ENCODE peak calls at places on chromosomes 6 and 20, in six cellular contexts. U, X, L, I, Z and F are unnamed samples.
A peak's percentile ranks its signal among the peaks of the same experiment; 100 is the strongest.

GRCh38 chr6:5120011-5120410 is 34.9 kb downstream of the PPP1R3G start:
- DNase-seq in U (no peak), X (no peak), L (no peak), I (no peak), Z (no peak), F (no peak)

GRCh38 chr20:11274137-11274536 is 600.3 kb upstream of the JAG1 start:
- DNase-seq in U (no peak), X (no peak), L (peak; percentile 75), I (peak; percentile 94), Z (peak; percentile 32), F (no peak)

GRCh38 chr20:36102306-36102705 is 52.2 kb upstream of the EPB41L1 start:
- DNase-seq in U (no peak), X (no peak), L (no peak), I (no peak), Z (no peak), F (no peak)

GRCh38 chr20:45937765-45938164 is 3.3 kb downstream of the PCIF1 start:
- DNase-seq in U (no peak), X (no peak), L (no peak), I (peak; percentile 16), Z (no peak), F (no peak)

GRCh38 chr6:167968091-167968490 is 29.4 kb upstream of the KIF25 start:
- DNase-seq in U (peak; percentile 22), X (no peak), L (no peak), I (peak; percentile 74), Z (no peak), F (no peak)

GRCh38 chr6:21992178-21992967 is 304.5 kb downstream of the PRL start:
- DNase-seq in U (no peak), X (no peak), L (no peak), I (no peak), Z (no peak), F (no peak)

GRCh38 chr6:110654096-110654820 is 161.0 kb downstream of the CDK19 start:
- DNase-seq in U (no peak), X (no peak), L (no peak), I (no peak), Z (no peak), F (no peak)

GRCh38 chr20:50969912-50970311 is 11.3 kb downstream of the MOCS3 start:
- DNase-seq in U (no peak), X (no peak), L (no peak), I (no peak), Z (no peak), F (no peak)

GRCh38 chr20:51043811-51044210 is 20.9 kb upstream of the KCNG1 start:
- DNase-seq in U (no peak), X (no peak), L (no peak), I (no peak), Z (no peak), F (no peak)

GRCh38 chr6:152978058-152978457 is 4.8 kb downstream of the FBXO5 start:
- DNase-seq in U (no peak), X (no peak), L (no peak), I (no peak), Z (no peak), F (no peak)

GRCh38 chr6:151384151-151384550 is 7.2 kb downstream of the ZBTB2 start:
- DNase-seq in U (no peak), X (no peak), L (no peak), I (no peak), Z (no peak), F (no peak)

GRCh38 chr6:1179571-1180459 is 132.1 kb upstream of the FOXQ1 start:
- DNase-seq in U (no peak), X (no peak), L (no peak), I (no peak), Z (no peak), F (no peak)

GRCh38 chr6:57261896-57262295 is 39.8 kb upstream of the RAB23 start:
- DNase-seq in U (no peak), X (no peak), L (no peak), I (no peak), Z (no peak), F (no peak)

GRCh38 chr20:62318411-62319345 is 15.9 kb downstream of the ADRM1 start:
- DNase-seq in U (no peak), X (no peak), L (no peak), I (no peak), Z (no peak), F (no peak)

GRCh38 chr6:129031051-129031599 is 148.2 kb downstream of the LAMA2 start:
- DNase-seq in U (no peak), X (no peak), L (no peak), I (no peak), Z (no peak), F (no peak)